ENCODE peak calls at places on chromosomes 5 and 9, in ten cellular contexts. T is CD8-positive, alpha-beta T cell; C is WTC11; N is omental fat pad; D is uterus; H is RWPE1; G is NB4; U is epithelial cell of esophagus; X is tibial artery; S is HFF-Myc. M is an unnamed sample.

GRCh38 chr5:54655266-54655665 is 137.7 kb downstream of the SNX18 start:
- DNase-seq in T (no peak), C (no peak), N (no peak), D (no peak), H (no peak), G (no peak), U (no peak), X (no peak), S (no peak), M (no peak)

GRCh38 chr9:33140406-33141360 is 26.5 kb downstream of the B4GALT1 start:
- DNase-seq in T (no peak), C (no peak), N (peak; percentile 18), D (no peak), H (no peak), G (peak; percentile 60), U (no peak), X (peak; percentile 20), S (no peak), M (no peak)

GRCh38 chr9:131237311-131237710 is 39.0 kb downstream of the FAM78A start:
- DNase-seq in T (no peak), C (no peak), N (no peak), D (no peak), H (no peak), G (no peak), U (no peak), X (no peak), S (no peak), M (no peak)

GRCh38 chr5:133696782-133697507 is 84.6 kb upstream of the FSTL4 start:
- DNase-seq in T (no peak), C (no peak), N (no peak), D (no peak), H (no peak), G (no peak), U (no peak), X (no peak), S (no peak), M (no peak)

GRCh38 chr9:121984726-121985402 is 108.2 kb downstream of the TTLL11 start:
- DNase-seq in T (no peak), C (no peak), N (no peak), D (no peak), H (no peak), G (no peak), U (peak; percentile 62), X (peak; percentile 45), S (no peak), M (no peak)

GRCh38 chr5:129670944-129671343 is 77.0 kb upstream of the MINAR2 start:
- DNase-seq in T (no peak), C (no peak), N (no peak), D (no peak), H (peak; percentile 43), G (no peak), U (peak; percentile 82), X (no peak), S (peak; percentile 40), M (no peak)

GRCh38 chr5:140246378-140247122 is 56.4 kb downstream of the PFDN1 start:
- DNase-seq in T (no peak), C (no peak), N (no peak), D (peak; percentile 78), H (no peak), G (no peak), U (peak; percentile 54), X (peak; percentile 38), S (peak; percentile 20), M (no peak)

GRCh38 chr5:179475211-179475840 is 75.0 kb upstream of the RUFY1 start:
- DNase-seq in T (no peak), C (no peak), N (no peak), D (no peak), H (no peak), G (no peak), U (no peak), X (no peak), S (no peak), M (no peak)

GRCh38 chr5:34053133-34053532 is 10.1 kb upstream of the C1QTNF3 start:
- DNase-seq in T (no peak), C (no peak), N (no peak), D (no peak), H (peak; percentile 55), G (no peak), U (peak; percentile 87), X (no peak), S (peak; percentile 37), M (no peak)

GRCh38 chr5:38831909-38832308 is 13.9 kb upstream of the OSMR start:
- DNase-seq in T (no peak), C (peak; percentile 30), N (no peak), D (no peak), H (no peak), G (peak; percentile 56), U (peak; percentile 69), X (no peak), S (no peak), M (no peak)

GRCh38 chr5:143006511-143006910 is 236.3 kb downstream of the ARHGAP26 start:
- DNase-seq in T (no peak), C (no peak), N (no peak), D (no peak), H (no peak), G (no peak), U (no peak), X (peak; percentile 52), S (no peak), M (no peak)

GRCh38 chr5:143010335-143010734 is 240.2 kb downstream of the ARHGAP26 start:
- DNase-seq in T (no peak), C (no peak), N (no peak), D (no peak), H (no peak), G (no peak), U (peak; percentile 75), X (no peak), S (no peak), M (no peak)

GRCh38 chr5:143011621-143012020 is 241.4 kb downstream of the ARHGAP26 start:
- DNase-seq in T (no peak), C (no peak), N (no peak), D (no peak), H (no peak), G (peak; percentile 67), U (no peak), X (no peak), S (no peak), M (no peak)

GRCh38 chr5:143008032-143008431 is 237.9 kb downstream of the ARHGAP26 start:
- DNase-seq in T (no peak), C (no peak), N (no peak), D (no peak), H (no peak), G (no peak), U (no peak), X (no peak), S (no peak), M (no peak)

DNA sequence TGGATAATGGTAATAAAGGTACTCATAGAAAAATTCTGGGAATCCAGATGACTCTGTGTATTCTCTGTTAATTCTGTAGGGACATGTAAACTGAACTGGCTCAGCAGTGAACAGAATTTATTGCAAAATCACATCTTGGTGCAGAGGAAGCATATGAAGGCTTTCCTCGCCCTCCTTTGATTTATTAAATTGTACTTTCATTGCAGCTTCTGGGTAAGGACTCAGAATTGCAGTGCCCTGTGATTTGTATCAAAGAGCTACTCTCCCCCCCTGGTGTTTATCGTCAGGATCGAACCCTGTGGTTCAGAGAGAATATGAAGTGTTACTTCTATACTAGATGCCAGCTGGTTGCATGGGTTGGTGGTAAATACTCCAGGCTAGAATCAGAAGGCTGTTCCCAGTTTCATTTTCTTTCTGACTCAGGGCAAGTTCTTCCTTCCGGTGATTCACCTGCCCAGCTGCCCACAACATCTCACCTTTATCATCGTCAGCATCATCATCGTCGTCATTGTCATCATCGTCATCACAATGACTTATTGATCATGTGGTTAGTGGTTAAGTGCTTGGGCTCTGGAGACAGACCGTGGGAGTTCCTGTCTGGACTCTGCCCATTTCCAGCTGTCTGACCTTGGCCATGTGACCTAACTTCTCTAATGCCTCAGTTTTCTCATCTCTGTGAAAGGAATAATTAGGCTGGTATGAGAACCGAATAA is 238.8 kb downstream of the ARHGAP26 start:
- DNase-seq in T (peak; percentile 63), C (no peak), N (no peak), D (no peak), H (peak; percentile 89), G (peak; percentile 46), U (peak; percentile 97), X (peak; percentile 25), S (peak; percentile 76), M (peak; percentile 94)
- TF ChIP-seq CTCF in T (no peak), C (no peak), N (no peak), D (no peak), H (no peak), G (no peak), U (no peak), X (no peak), S (no peak), M (no peak)

GRCh38 chr5:154189819-154190651 is 498 bp upstream of the GALNT10 start:
- DNase-seq in T (peak; percentile 73), C (peak; percentile 81), N (no peak), D (peak; percentile 72), H (peak; percentile 97), G (peak; percentile 88), U (peak; percentile 81), X (peak; percentile 76), S (no peak), M (peak; percentile 81)
- TF ChIP-seq CTCF in T (peak; percentile 57), C (no peak), N (no peak), D (peak; percentile 6), H (peak; percentile 64), G (peak; percentile 43), U (peak; percentile 32), X (peak; percentile 24), S (peak; percentile 51), M (peak; percentile 50)

DNA sequence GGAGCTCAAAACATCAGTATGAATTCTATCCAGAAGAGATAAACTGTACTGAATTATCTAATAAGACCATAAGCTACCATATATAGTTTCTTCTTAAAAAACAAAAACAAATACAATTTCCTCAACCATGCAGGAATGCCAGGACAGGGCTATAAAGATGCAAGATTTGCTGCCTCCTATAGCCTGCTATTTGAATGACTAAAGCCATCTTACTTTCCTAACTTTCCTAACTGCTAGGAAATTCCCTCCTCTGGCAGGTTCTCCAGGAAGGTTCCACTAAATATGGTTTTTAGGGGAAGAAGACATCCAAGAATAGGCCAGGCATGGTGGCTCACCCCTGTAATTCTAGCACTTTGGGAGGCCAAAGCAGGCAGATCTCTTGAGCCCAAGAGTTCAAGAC is 15.1 kb downstream of the KIF27 start:
- DNase-seq in T (no peak), C (no peak), N (no peak), D (no peak), H (no peak), G (no peak), U (peak; percentile 7), X (no peak), S (no peak), M (no peak)
- TF ChIP-seq CTCF in T (no peak), C (no peak), N (no peak), D (no peak), H (no peak), G (no peak), U (no peak), X (no peak), S (no peak), M (no peak)

DNA sequence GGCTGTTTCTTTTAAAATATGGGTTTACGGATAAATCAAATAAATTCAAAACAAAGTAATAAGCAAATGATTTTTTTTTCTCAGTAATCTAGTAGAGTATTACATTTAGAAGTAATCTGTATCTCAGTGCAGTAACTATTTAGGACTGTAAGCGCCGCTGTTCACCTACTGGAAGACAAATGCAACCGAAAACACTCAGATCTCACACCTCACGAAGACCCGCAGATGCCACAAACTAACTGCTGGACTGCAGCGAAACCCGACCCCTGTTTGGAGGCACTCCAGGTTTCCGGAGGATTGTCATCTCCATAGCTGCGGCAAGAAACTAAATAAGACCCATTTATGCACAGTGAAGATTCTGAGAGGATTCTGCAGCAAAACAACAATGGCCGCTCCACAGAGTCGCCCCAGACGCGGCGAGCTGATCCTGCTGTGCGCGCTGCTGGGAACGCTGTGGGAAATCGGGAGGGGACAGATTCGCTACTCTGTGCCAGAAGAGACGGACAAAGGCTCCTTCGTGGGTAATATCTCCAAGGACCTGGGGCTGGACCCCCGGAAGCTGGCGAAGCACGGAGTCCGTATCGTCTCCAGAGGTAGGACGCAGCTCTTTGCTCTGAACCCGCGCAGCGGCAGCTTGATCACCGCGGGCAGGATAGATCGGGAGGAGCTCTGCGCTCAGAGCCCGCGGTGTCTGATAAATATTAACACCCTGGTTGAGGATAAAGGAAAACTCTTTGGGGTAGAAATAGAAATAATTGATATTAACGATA is at the start of gene PCDHGA8:
- DNase-seq in T (no peak), C (no peak), N (no peak), D (no peak), H (no peak), G (peak; percentile 29), U (no peak), X (no peak), S (no peak), M (no peak)
- TF ChIP-seq CTCF in T (no peak), C (no peak), N (no peak), D (no peak), H (peak; percentile 1), G (no peak), U (no peak), X (no peak), S (peak; percentile 19), M (peak; percentile 12)